ENCODE peak calls at places on chromosomes 5 and 9, in eight cellular contexts. M is endothelial cell of umbilical vein, Z is A549, C is body of pancreas, K is heart left ventricle, N is uterus, X is tibial nerve, D is Peyer's patch. A is an unnamed sample.
A peak's percentile ranks its signal among the peaks of the same experiment; 100 is the strongest.

GRCh38 chr9:101028346-101029299 is at the start of gene PLPPR1:
- DNase-seq in M (peak; percentile 78), Z (peak; percentile 53), C (peak; percentile 89), K (peak; percentile 25), N (no peak), X (no peak), D (peak; percentile 61), A (no peak)

GRCh38 chr9:119836036-119836435 is 466.8 kb upstream of the BRINP1 start:
- DNase-seq in M (no peak), Z (no peak), C (no peak), K (no peak), N (no peak), X (no peak), D (no peak), A (no peak)

GRCh38 chr9:134891016-134891589 is 10.5 kb downstream of the FCN2 start:
- DNase-seq in M (no peak), Z (no peak), C (no peak), K (no peak), N (no peak), X (no peak), D (no peak), A (no peak)

GRCh38 chr9:27561697-27562096 is 11.6 kb downstream of the C9orf72 start:
- DNase-seq in M (no peak), Z (no peak), C (no peak), K (no peak), N (no peak), X (no peak), D (no peak), A (no peak)

GRCh38 chr9:87748895-87749294 is 23.0 kb downstream of the CTSL start:
- DNase-seq in M (peak; percentile 19), Z (no peak), C (no peak), K (no peak), N (no peak), X (no peak), D (no peak), A (no peak)

GRCh38 chr9:82987790-82988189 is 75.2 kb downstream of the RASEF start:
- DNase-seq in M (no peak), Z (no peak), C (no peak), K (no peak), N (no peak), X (no peak), D (peak; percentile 51), A (no peak)

GRCh38 chr9:86282979-86283535 is 719 bp upstream of the ISCA1 start:
- DNase-seq in M (no peak), Z (no peak), C (no peak), K (no peak), N (no peak), X (no peak), D (no peak), A (peak; percentile 75)

GRCh38 chr9:2024888-2025781 is 10.0 kb downstream of the SMARCA2 start:
- DNase-seq in M (no peak), Z (no peak), C (no peak), K (no peak), N (no peak), X (no peak), D (no peak), A (no peak)

GRCh38 chr5:56123531-56124243 is 109.4 kb downstream of the ANKRD55 start:
- DNase-seq in M (peak; percentile 99), Z (peak; percentile 99), C (peak; percentile 43), K (peak; percentile 45), N (peak; percentile 67), X (no peak), D (no peak), A (peak; percentile 69)

GRCh38 chr5:38724301-38725030 is 121.3 kb upstream of the OSMR start:
- DNase-seq in M (no peak), Z (peak; percentile 7), C (no peak), K (no peak), N (no peak), X (no peak), D (no peak), A (peak; percentile 82)

GRCh38 chr9:18296702-18297531 is 177.0 kb upstream of the ADAMTSL1 start:
- DNase-seq in M (peak; percentile 76), Z (no peak), C (no peak), K (no peak), N (no peak), X (no peak), D (no peak), A (no peak)

GRCh38 chr5:90488791-90489190 is 14.1 kb downstream of the POLR3G start:
- DNase-seq in M (peak; percentile 38), Z (no peak), C (no peak), K (no peak), N (no peak), X (no peak), D (no peak), A (no peak)

GRCh38 chr9:111037744-111038335 is 430 bp downstream of the LPAR1 start:
- DNase-seq in M (no peak), Z (peak; percentile 43), C (peak; percentile 64), K (peak; percentile 19), N (peak; percentile 43), X (peak; percentile 24), D (peak; percentile 67), A (peak; percentile 26)

GRCh38 chr5:151192626-151193025 is 31.3 kb downstream of the CCDC69 start:
- DNase-seq in M (no peak), Z (no peak), C (no peak), K (no peak), N (no peak), X (no peak), D (no peak), A (no peak)

GRCh38 chr9:134546231-134546731 is 95.3 kb upstream of the COL5A1 start:
- DNase-seq in M (no peak), Z (no peak), C (no peak), K (no peak), N (no peak), X (no peak), D (no peak), A (no peak)

GRCh38 chr5:80238078-80238477 is 17.8 kb downstream of the SERINC5 start:
- DNase-seq in M (no peak), Z (no peak), C (no peak), K (no peak), N (no peak), X (no peak), D (no peak), A (no peak)

GRCh38 chr9:34486572-34486971 is 28.0 kb downstream of the DNAI1 start:
- DNase-seq in M (no peak), Z (no peak), C (no peak), K (no peak), N (no peak), X (no peak), D (no peak), A (no peak)
- TF ChIP-seq POLR2A in M (no peak), Z (no peak), C (no peak), K (no peak), N (no peak), X (no peak), D (no peak), A (no peak)

GRCh38 chr5:140639093-140639821 is at the start of gene TMCO6:
- DNase-seq in M (peak; percentile 96), Z (peak; percentile 96), C (peak; percentile 99), K (peak; percentile 99), N (peak; percentile 97), X (peak; percentile 97), D (peak; percentile 99), A (peak; percentile 65)
- TF ChIP-seq POLR2A in M (peak; percentile 89), Z (peak; percentile 94), C (peak; percentile 77), K (no peak), N (peak; percentile 72), X (no peak), D (peak; percentile 59), A (peak; percentile 75)

DNA sequence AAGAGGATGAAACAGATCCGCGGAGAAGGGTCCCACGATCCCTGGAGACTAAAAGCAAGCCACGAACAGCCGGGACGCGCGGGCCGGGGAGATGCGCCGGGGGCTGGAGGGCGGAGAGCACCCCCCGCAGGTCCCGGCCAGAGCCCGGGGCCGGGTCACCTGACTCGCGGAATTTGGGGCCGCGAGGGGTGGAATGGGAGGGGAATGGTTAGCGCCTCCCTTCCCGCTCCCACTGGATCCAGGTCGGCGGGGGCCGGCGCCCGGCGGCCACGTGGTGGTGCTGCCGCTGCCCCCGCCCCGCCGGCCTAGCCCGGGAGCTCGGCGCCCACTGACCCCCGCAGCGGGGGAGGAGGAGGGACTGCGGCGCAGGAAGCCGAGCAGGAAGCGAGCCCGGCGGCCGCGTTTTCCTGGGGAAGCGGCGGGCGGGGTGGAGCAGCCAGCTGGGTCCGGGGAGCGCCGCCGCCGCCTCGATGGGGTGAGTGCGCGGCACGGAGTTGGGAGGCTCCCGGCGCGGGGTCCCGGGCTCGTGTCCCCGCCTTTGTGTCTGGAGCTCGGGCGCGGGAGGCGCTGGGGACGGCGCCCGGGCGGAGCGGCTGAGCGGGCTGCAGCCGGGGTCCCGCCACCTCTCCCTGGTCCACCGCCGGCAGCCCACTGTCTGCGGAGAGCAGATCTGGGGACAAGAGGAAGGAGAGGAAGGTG is at the start of gene RAI14:
- DNase-seq in M (peak; percentile 93), Z (peak; percentile 81), C (peak; percentile 89), K (peak; percentile 87), N (peak; percentile 89), X (peak; percentile 64), D (peak; percentile 76), A (peak; percentile 93)
- TF ChIP-seq POLR2A in M (peak; percentile 87), Z (peak; percentile 50), C (peak; percentile 74), K (no peak), N (peak; percentile 87), X (peak; percentile 51), D (peak; percentile 24), A (peak; percentile 64)

GRCh38 chr9:129889936-129890717 is 54.9 kb downstream of the USP20 start:
- DNase-seq in M (no peak), Z (no peak), C (no peak), K (peak; percentile 34), N (no peak), X (no peak), D (peak; percentile 55), A (no peak)
- TF ChIP-seq POLR2A in M (no peak), Z (no peak), C (no peak), K (no peak), N (no peak), X (no peak), D (no peak), A (no peak)

GRCh38 chr5:16521561-16522090 is 56.0 kb upstream of the ZNF622 start:
- DNase-seq in M (no peak), Z (peak; percentile 39), C (peak; percentile 68), K (no peak), N (no peak), X (no peak), D (peak; percentile 67), A (no peak)
- TF ChIP-seq POLR2A in M (no peak), Z (no peak), C (peak; percentile 81), K (no peak), N (no peak), X (no peak), D (peak; percentile 51), A (no peak)

DNA sequence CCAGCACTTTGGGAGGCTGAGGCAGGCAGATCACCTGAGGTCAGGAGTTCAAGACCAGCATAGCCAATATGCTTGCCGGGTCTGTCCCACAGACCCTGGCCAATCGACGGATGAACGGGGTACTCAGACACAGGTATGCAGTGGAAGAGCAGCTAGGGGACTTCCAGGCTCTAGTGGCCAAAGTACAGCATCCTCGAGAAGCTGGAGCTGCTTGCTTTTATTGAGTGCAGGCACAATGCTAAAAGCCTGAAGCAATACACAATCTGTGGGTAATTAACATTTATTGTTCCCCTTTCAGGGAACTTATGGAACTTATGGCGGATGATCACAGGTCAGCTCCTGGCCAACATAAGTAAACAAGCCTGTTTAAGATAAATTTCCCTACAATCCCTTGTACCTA is 32.8 kb upstream of the SEMA4D start:
- DNase-seq in M (no peak), Z (no peak), C (no peak), K (no peak), N (no peak), X (no peak), D (no peak), A (no peak)
- TF ChIP-seq POLR2A in M (no peak), Z (no peak), C (no peak), K (no peak), N (no peak), X (no peak), D (no peak), A (no peak)